ENCODE peak calls at places on chromosome 3, in eight cellular contexts. R is amygdala, V is immature natural killer cell, P is GM04503, K is sigmoid colon, E is heart left ventricle, S is SK-N-DZ, U is GM04504. A is an unnamed sample.

GRCh38 chr3:120438216-120438615 is 12.6 kb downstream of the FSTL1 start:
- DNase-seq in U (no peak), S (no peak), E (no peak), R (no peak), K (no peak), V (no peak), P (no peak), A (no peak)

GRCh38 chr3:123941150-123941941 is 19.7 kb downstream of the CCDC14 start:
- DNase-seq in E (no peak), V (no peak), P (no peak), U (no peak), R (no peak), S (no peak), K (no peak), A (no peak)

GRCh38 chr3:16423947-16424673 is 89.4 kb downstream of the RFTN1 start:
- DNase-seq in U (no peak), R (no peak), V (no peak), P (no peak), K (no peak), S (no peak), E (no peak), A (no peak)

GRCh38 chr3:195854628-195855300 is 43.0 kb upstream of the MUC4 start:
- DNase-seq in U (no peak), V (no peak), S (no peak), R (no peak), P (no peak), E (no peak), K (no peak), A (peak)

GRCh38 chr3:187046033-187046432 is 93.3 kb downstream of the RPL39L start:
- DNase-seq in U (no peak), R (no peak), P (no peak), E (no peak), S (no peak), V (no peak), K (no peak), A (no peak)

GRCh38 chr3:66498718-66499611 is 1.9 kb downstream of the LRIG1 start:
- DNase-seq in U (no peak), V (no peak), R (peak), E (no peak), K (peak), P (no peak), S (no peak), A (no peak)

GRCh38 chr3:171350364-171350763 is 109.8 kb downstream of the TNIK start:
- DNase-seq in K (no peak), U (no peak), S (no peak), P (no peak), R (no peak), E (no peak), V (no peak), A (no peak)

GRCh38 chr3:48899298-48899697 is 616 bp upstream of the SLC25A20 start:
- DNase-seq in E (no peak), S (no peak), V (peak), P (no peak), K (no peak), U (no peak), R (no peak), A (peak)

GRCh38 chr3:184272269-184272668 is 3.6 kb upstream of the ECE2 start:
- DNase-seq in P (no peak), S (no peak), R (no peak), U (no peak), K (no peak), V (no peak), E (no peak), A (no peak)

GRCh38 chr3:127987309-127987995 is 64.8 kb upstream of the SEC61A1 start:
- DNase-seq in S (no peak), P (no peak), E (no peak), R (no peak), U (no peak), V (no peak), K (no peak), A (no peak)

GRCh38 chr3:17137321-17137826 is 252.6 kb downstream of the PLCL2 start:
- DNase-seq in E (no peak), K (no peak), S (no peak), U (no peak), V (no peak), P (no peak), R (no peak), A (no peak)

GRCh38 chr3:248841-249520 is 52.4 kb downstream of the CHL1 start:
- DNase-seq in U (no peak), S (no peak), E (no peak), K (no peak), V (no peak), R (no peak), P (no peak), A (no peak)

GRCh38 chr3:49647741-49648140 is 26.4 kb upstream of the APEH start:
- DNase-seq in R (no peak), S (no peak), U (no peak), E (peak), K (no peak), V (no peak), P (no peak), A (no peak)

GRCh38 chr3:150059729-150060128 is 89.0 kb upstream of the PFN2 start:
- DNase-seq in P (no peak), V (no peak), K (no peak), E (no peak), U (no peak), S (no peak), R (peak), A (no peak)

GRCh38 chr3:13072239-13073041 is 789 bp downstream of the IQSEC1 start:
- DNase-seq in P (no peak), R (peak), K (no peak), V (peak), U (no peak), E (peak), S (peak), A (peak)

GRCh38 chr3:183911763-183912506 is 27.3 kb upstream of the PARL start:
- DNase-seq in R (no peak), V (no peak), S (no peak), P (no peak), K (no peak), U (no peak), E (no peak), A (no peak)

GRCh38 chr3:177058647-177059046 is 138.6 kb downstream of the TBL1XR1 start:
- DNase-seq in V (no peak), P (no peak), U (no peak), E (no peak), S (no peak), K (no peak), R (no peak), A (no peak)

GRCh38 chr3:32602206-32602605 is 31.5 kb upstream of the DYNC1LI1 start:
- DNase-seq in U (no peak), P (no peak), E (no peak), S (no peak), K (no peak), V (no peak), R (no peak), A (no peak)

GRCh38 chr3:64889991-64890390 is 202.2 kb upstream of the ADAMTS9 start:
- DNase-seq in E (peak), U (no peak), R (no peak), K (peak), S (no peak), P (no peak), V (no peak), A (no peak)

GRCh38 chr3:193132923-193133463 is 108.0 kb upstream of the PLAAT1 start:
- DNase-seq in U (no peak), R (no peak), E (no peak), S (no peak), K (no peak), P (peak), V (no peak), A (peak)

GRCh38 chr3:187833799-187834578 is 88.7 kb upstream of the BCL6 start:
- DNase-seq in K (no peak), E (no peak), U (no peak), P (no peak), V (no peak), R (no peak), S (no peak), A (no peak)

GRCh38 chr3:106030620-106030945 is 161.8 kb upstream of the CBLB start:
- DNase-seq in V (no peak), E (no peak), U (no peak), R (no peak), S (no peak), K (no peak), P (no peak), A (peak)

GRCh38 chr3:50708620-50709019 is 33.9 kb downstream of the DOCK3 start:
- DNase-seq in U (no peak), V (no peak), R (peak), S (no peak), P (no peak), K (no peak), E (no peak), A (peak)

GRCh38 chr3:10467904-10468610 is 37.3 kb downstream of the ATP2B2 start:
- DNase-seq in U (no peak), V (no peak), P (no peak), S (no peak), K (no peak), R (no peak), E (no peak), A (no peak)

GRCh38 chr3:16589867-16590624 is 15.2 kb downstream of the DAZL start:
- DNase-seq in V (no peak), E (no peak), K (no peak), U (no peak), P (no peak), R (no peak), S (no peak), A (no peak)

GRCh38 chr3:32414527-32415202 is 23.0 kb downstream of the CMTM7 start:
- DNase-seq in R (no peak), P (no peak), U (no peak), K (no peak), E (no peak), S (no peak), V (peak), A (peak)

GRCh38 chr3:44993471-44994205 is 17.6 kb downstream of the EXOSC7 start:
- DNase-seq in R (no peak), K (peak), P (peak), U (peak), V (no peak), E (no peak), S (no peak), A (peak)

GRCh38 chr3:116263842-116264545 is 181.3 kb downstream of the LSAMP start:
- DNase-seq in E (no peak), S (peak), U (peak), K (no peak), V (no peak), P (peak), R (no peak), A (no peak)

GRCh38 chr3:125207507-125207906 is 5.0 kb downstream of the SLC12A8 start:
- DNase-seq in P (no peak), U (no peak), K (no peak), E (no peak), S (no peak), R (no peak), V (no peak), A (no peak)

GRCh38 chr3:8441969-8442559 is 59.6 kb upstream of the LMCD1 start:
- DNase-seq in R (no peak), S (peak), E (no peak), U (no peak), P (peak), V (no peak), K (no peak), A (peak)

GRCh38 chr3:14127516-14128161 is 2.8 kb downstream of the TMEM43 start:
- DNase-seq in U (no peak), V (no peak), E (no peak), K (no peak), S (no peak), P (no peak), R (no peak), A (no peak)

GRCh38 chr3:185207931-185208746 is 45.7 kb downstream of the EHHADH start:
- DNase-seq in V (no peak), R (no peak), E (no peak), S (peak), U (peak), P (no peak), K (no peak), A (peak)

A was measured in epithelial cell of esophagus.